ENCODE peak calls at places on chromosomes 4 and X, in eight cellular contexts. D is H9; V is CD8-positive, alpha-beta memory T cell; W is upper lobe of right lung; Y is spleen; O is body of pancreas; Q is colonic mucosa; J is CD4-positive, alpha-beta memory T cell. A is an unnamed sample. For H3K9me3, the result is how much of the 10 kb centered on the place peaks cover.

GRCh38 chrX:95427389-95427788 is 1257.3 kb upstream of the DIAPH2 start:
- DNase-seq in D (no peak), V (no peak), W (no peak), Y (no peak), O (no peak), Q (no peak), J (no peak), A (no peak)

GRCh38 chr4:186946682-186947294 is 223.1 kb upstream of the FAT1 start:
- DNase-seq in D (peak), V (no peak), W (no peak), Y (no peak), O (peak), Q (peak), J (no peak), A (no peak)

GRCh38 chr4:125004676-125005075 is 292.1 kb upstream of the ANKRD50 start:
- DNase-seq in D (no peak), V (no peak), W (no peak), Y (no peak), O (no peak), Q (no peak), J (no peak), A (no peak)

GRCh38 chrX:133350751-133351150 is 64.5 kb downstream of the GPC4 start:
- DNase-seq in D (no peak), V (no peak), W (no peak), Y (no peak), O (peak), Q (peak), J (no peak), A (no peak)

GRCh38 chr4:110854021-110854678 is 231.3 kb upstream of the PITX2 start:
- DNase-seq in D (no peak), V (no peak), W (no peak), Y (no peak), O (no peak), Q (peak), J (no peak), A (no peak)

GRCh38 chr4:66372706-66373105 is 702.4 kb upstream of the EPHA5 start:
- DNase-seq in D (no peak), V (no peak), W (no peak), Y (no peak), O (no peak), Q (no peak), J (no peak), A (no peak)

GRCh38 chrX:49070988-49071387 is 2.8 kb downstream of the PRAF2 start:
- DNase-seq in D (no peak), V (no peak), W (no peak), Y (no peak), O (no peak), Q (no peak), J (no peak), A (no peak)

GRCh38 chr4:147034372-147034771 is 88.7 kb upstream of the TTC29 start:
- DNase-seq in D (no peak), V (no peak), W (no peak), Y (no peak), O (no peak), Q (no peak), J (no peak), A (no peak)

GRCh38 chr4:99815597-99816011 is 1.0 kb upstream of the DAPP1 start:
- DNase-seq in D (peak), V (no peak), W (peak), Y (no peak), O (peak), Q (peak), J (no peak), A (no peak)

GRCh38 chr4:118941799-118942198 is 53.1 kb downstream of the SYNPO2 start:
- DNase-seq in D (no peak), V (no peak), W (no peak), Y (no peak), O (no peak), Q (no peak), J (no peak), A (no peak)

GRCh38 chr4:90537491-90537890 is 410.3 kb downstream of the CCSER1 start:
- DNase-seq in D (no peak), V (no peak), W (no peak), Y (no peak), O (no peak), Q (no peak), J (no peak), A (no peak)

GRCh38 chrX:151985955-151986354 is 11.5 kb upstream of the GABRE start:
- DNase-seq in D (no peak), V (no peak), W (no peak), Y (no peak), O (no peak), Q (peak), J (no peak), A (no peak)
- H3K9me3 ChIP-seq in D (half or more), V (under half), W (under half), Y (under half), O (under half), Q (under half), J (under half), A (under half)

DNA sequence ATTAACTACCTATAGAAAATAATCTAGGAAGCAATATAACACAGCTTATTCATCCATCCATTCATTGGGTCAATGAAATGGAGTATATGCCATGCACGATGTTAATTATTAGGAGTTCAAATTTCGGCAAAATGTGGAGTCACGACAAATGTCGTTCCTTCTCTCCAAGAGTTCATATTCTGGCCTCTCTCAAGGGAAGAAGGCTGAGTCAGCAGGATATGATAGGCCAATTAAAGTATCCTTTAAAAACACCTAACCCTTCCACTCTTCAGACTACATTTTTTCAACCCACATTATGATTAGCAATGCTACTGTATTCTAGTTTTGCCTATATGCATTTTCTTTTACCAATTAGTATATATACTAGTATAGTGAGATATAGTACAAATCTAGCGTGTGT is 163.1 kb downstream of the LARP7 start:
- DNase-seq in D (no peak), V (no peak), W (no peak), Y (no peak), O (no peak), Q (no peak), J (no peak), A (no peak)
- H3K9me3 ChIP-seq in D (under half), V (under half), W (under half), Y (under half), O (under half), Q (under half), J (under half), A (under half)

DNA sequence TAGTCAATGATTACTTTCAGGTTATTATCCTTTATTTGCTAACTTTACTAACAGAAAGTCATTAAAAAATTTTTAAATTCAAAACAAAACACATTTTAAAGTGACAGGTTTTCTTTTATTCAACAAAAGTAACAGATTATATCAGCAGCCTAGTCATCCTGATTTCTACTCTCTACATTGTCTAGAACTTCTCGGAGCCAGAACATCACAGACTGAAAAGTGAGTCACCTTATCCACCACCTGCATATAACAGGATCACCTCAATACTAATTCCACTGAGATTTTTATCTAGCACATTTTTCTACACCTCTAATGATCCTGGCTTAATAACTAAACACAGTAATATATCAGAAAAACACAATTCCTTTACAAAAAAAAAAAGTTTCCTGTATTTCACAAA is 47.9 kb upstream of the SMARCAD1 start:
- DNase-seq in D (no peak), V (no peak), W (no peak), Y (no peak), O (no peak), Q (no peak), J (no peak), A (no peak)
- H3K9me3 ChIP-seq in D (under half), V (under half), W (under half), Y (under half), O (under half), Q (under half), J (under half), A (under half)

DNA sequence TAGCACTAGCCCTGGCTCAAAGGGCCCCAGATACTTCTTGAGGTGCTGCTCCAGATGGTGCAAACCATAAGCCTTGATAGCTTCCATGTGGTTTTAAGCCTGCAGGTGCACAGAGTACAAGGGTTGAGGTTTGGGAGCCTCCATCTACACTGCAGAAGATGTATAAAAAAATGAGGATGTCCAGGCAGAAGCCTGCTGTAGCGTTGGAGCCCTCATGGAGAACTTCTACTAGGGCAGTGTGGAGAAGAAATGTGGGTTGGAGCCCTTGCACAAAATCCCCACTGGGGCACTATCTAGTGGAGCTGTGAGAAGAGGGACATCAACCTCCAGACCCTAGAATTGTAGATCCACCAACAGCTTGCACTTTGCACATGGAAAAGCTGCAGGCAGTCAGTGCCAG is 231.9 kb downstream of the CHIC2 start:
- DNase-seq in D (no peak), V (no peak), W (no peak), Y (no peak), O (no peak), Q (no peak), J (no peak), A (no peak)
- H3K9me3 ChIP-seq in D (under half), V (under half), W (under half), Y (under half), O (under half), Q (under half), J (under half), A (under half)

DNA sequence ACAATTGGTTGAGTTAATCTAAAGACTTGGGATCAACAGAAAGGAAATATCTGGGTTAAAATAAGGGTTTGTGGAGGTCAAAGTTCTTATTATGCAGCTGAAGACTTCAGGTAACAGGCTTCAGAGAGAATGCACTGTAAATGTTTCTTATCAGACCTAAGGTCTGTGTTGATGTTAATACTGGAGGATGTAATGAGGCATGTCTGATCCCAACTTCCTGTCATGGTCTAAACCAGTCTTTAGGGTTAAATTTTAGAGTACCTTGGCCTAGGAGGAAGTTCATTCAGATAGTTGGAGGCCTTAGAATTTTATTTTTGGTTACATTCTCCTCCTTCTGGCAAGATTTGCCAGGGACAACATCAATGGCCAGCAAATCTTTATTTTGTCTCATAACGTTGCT is 72.1 kb upstream of the GC start:
- DNase-seq in D (no peak), V (no peak), W (no peak), Y (no peak), O (no peak), Q (no peak), J (no peak), A (no peak)
- H3K9me3 ChIP-seq in D (under half), V (under half), W (under half), Y (under half), O (under half), Q (under half), J (under half), A (under half)

GRCh38 chrX:47976254-47977151 is 27.3 kb downstream of the ZNF182 start:
- DNase-seq in D (no peak), V (no peak), W (no peak), Y (no peak), O (no peak), Q (no peak), J (no peak), A (no peak)
- H3K9me3 ChIP-seq in D (half or more), V (under half), W (under half), Y (half or more), O (under half), Q (under half), J (under half), A (under half)

GRCh38 chr4:116386856-116387255 is 698.5 kb downstream of the TRAM1L1 start:
- DNase-seq in D (no peak), V (no peak), W (no peak), Y (no peak), O (no peak), Q (no peak), J (no peak), A (no peak)
- H3K9me3 ChIP-seq in D (under half), V (under half), W (under half), Y (under half), O (under half), Q (under half), J (under half), A (under half)

DNA sequence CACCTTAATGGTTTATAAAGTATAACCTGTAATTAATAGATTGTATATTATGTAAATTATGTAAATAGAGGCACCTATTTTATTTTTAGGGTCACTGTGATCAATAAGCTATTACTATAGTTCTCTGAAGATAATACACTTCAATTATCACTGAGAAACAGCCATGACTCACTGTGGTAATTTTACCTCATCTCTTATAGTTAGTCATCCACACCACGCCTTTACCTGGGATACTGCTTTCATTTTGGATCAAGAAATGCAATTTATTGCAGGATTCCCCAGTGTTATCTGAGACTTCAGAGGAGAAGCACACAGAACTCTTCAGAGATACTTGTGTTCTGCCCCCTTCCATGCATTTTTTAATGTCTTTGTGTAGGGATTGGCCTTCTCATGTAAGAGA is 348.1 kb upstream of the ATOH1 start:
- DNase-seq in D (no peak), V (no peak), W (no peak), Y (no peak), O (no peak), Q (no peak), J (no peak), A (no peak)
- H3K9me3 ChIP-seq in D (under half), V (under half), W (under half), Y (under half), O (under half), Q (under half), J (under half), A (under half)

GRCh38 chrX:90026730-90027129 is 105.0 kb downstream of the TGIF2LX start:
- DNase-seq in D (no peak), V (no peak), W (no peak), Y (no peak), O (no peak), Q (no peak), J (no peak), A (no peak)
- H3K9me3 ChIP-seq in D (under half), V (under half), W (under half), Y (under half), O (under half), Q (under half), J (under half), A (under half)